ENCODE peak calls at places on chromosomes 6 and 20, in five cellular contexts. E, G, L, P and T are unnamed samples.

GRCh38 chr20:52269327-52269726 is 77.7 kb upstream of the ZFP64 start:
- DNase-seq in L (no peak), P (no peak), E (no peak), G (peak), T (no peak)

GRCh38 chr6:35080016-35080680 is 61.0 kb downstream of the TCP11 start:
- DNase-seq in P (no peak), E (no peak), L (peak), G (no peak), T (no peak)

GRCh38 chr6:138897031-138897430 is 91.0 kb downstream of the REPS1 start:
- DNase-seq in P (no peak), E (no peak), G (no peak), L (no peak), T (no peak)

GRCh38 chr20:6489361-6490154 is 277.9 kb upstream of the BMP2 start:
- DNase-seq in G (no peak), L (no peak), P (no peak), E (peak), T (no peak)

GRCh38 chr6:48535569-48535968 is 424.6 kb upstream of the PTCHD4 start:
- DNase-seq in E (no peak), G (peak), P (peak), L (no peak), T (no peak)

GRCh38 chr6:73413102-73413501 is 18.5 kb downstream of the DDX43 start:
- DNase-seq in P (no peak), G (no peak), L (no peak), E (no peak), T (no peak)

GRCh38 chr20:45935416-45936046 is 1.0 kb downstream of the PCIF1 start:
- DNase-seq in P (no peak), G (peak), L (no peak), E (no peak), T (no peak)

GRCh38 chr20:17610566-17611289 is 40.9 kb downstream of the DSTN start:
- DNase-seq in E (peak), L (no peak), P (no peak), G (no peak), T (peak)

GRCh38 chr6:35148167-35148741 is 7.1 kb upstream of the TCP11 start:
- DNase-seq in P (peak), G (peak), L (no peak), E (no peak), T (no peak)

GRCh38 chr6:130035211-130035610 is 16.8 kb downstream of the L3MBTL3 start:
- DNase-seq in E (no peak), P (peak), L (no peak), G (no peak), T (no peak)

GRCh38 chr6:132011582-132011981 is 60.4 kb upstream of the CCN2 start:
- DNase-seq in P (no peak), E (no peak), G (peak), L (no peak), T (no peak)

GRCh38 chr6:164415832-164416563 is 893.4 kb downstream of the C6orf118 start:
- DNase-seq in P (no peak), L (no peak), E (no peak), G (no peak), T (no peak)

GRCh38 chr6:6515691-6516607 is 72.6 kb upstream of the LY86 start:
- DNase-seq in G (no peak), P (no peak), L (no peak), E (no peak), T (no peak)

GRCh38 chr6:166744654-166745134 is 117.6 kb upstream of the RPS6KA2 start:
- DNase-seq in E (no peak), P (no peak), L (no peak), G (no peak), T (no peak)

GRCh38 chr20:14677455-14677854 is 340.0 kb upstream of the FLRT3 start:
- DNase-seq in L (no peak), P (no peak), G (no peak), E (no peak), T (no peak)

GRCh38 chr20:19647992-19648391 is 110.1 kb upstream of the RIN2 start:
- DNase-seq in G (no peak), L (no peak), P (no peak), E (no peak), T (no peak)

GRCh38 chr6:41785254-41785653 is 2.2 kb upstream of the TOMM6 start:
- DNase-seq in G (no peak), E (no peak), P (no peak), L (no peak), T (no peak)

GRCh38 chr6:53326372-53327016 is 22.3 kb downstream of the ELOVL5 start:
- DNase-seq in L (no peak), E (no peak), G (peak), P (peak), T (no peak)

GRCh38 chr6:37785002-37785687 is 34.4 kb upstream of the ZFAND3 start:
- DNase-seq in P (no peak), G (no peak), E (no peak), L (no peak), T (no peak)

GRCh38 chr6:162249907-162250642 is 477.5 kb downstream of the PRKN start:
- DNase-seq in G (no peak), L (no peak), E (no peak), P (no peak), T (no peak)

GRCh38 chr20:41268917-41269652 is 48.4 kb downstream of the ZHX3 start:
- DNase-seq in G (no peak), E (no peak), L (no peak), P (no peak), T (no peak)

GRCh38 chr6:76984572-76984971 is 478.7 kb downstream of the HTR1B start:
- DNase-seq in P (peak), L (no peak), E (no peak), G (peak), T (no peak)

GRCh38 chr6:39309942-39310531 is 4.2 kb downstream of the KCNK17 start:
- DNase-seq in G (peak), E (peak), L (peak), P (peak), T (peak)

GRCh38 chr6:163415176-163415619 is 680 bp downstream of the QKI start:
- DNase-seq in P (no peak), E (no peak), L (peak), G (no peak), T (peak)

GRCh38 chr6:108618623-108619152 is 58.0 kb downstream of the FOXO3 start:
- DNase-seq in G (no peak), P (no peak), L (no peak), E (no peak), T (no peak)

GRCh38 chr6:93048381-93048780 is 371.0 kb downstream of the EPHA7 start:
- DNase-seq in L (no peak), E (no peak), P (no peak), G (no peak), T (no peak)

GRCh38 chr6:131255911-131256310 is 120.6 kb downstream of the AKAP7 start:
- DNase-seq in E (no peak), G (no peak), L (no peak), P (peak), T (no peak)

GRCh38 chr6:16319813-16320532 is 81.6 kb downstream of the GMPR start:
- DNase-seq in E (peak), G (peak), P (peak), L (no peak), T (peak)

GRCh38 chr6:107115695-107116327 is 496 bp upstream of the BEND3 start:
- DNase-seq in P (peak), E (peak), G (no peak), L (peak), T (no peak)

GRCh38 chr20:48758206-48758820 is 69.5 kb downstream of the PREX1 start:
- DNase-seq in L (no peak), G (no peak), E (no peak), P (no peak), T (no peak)

GRCh38 chr6:158517038-158517437 is 42.9 kb upstream of the TMEM181 start:
- DNase-seq in P (no peak), L (no peak), G (no peak), E (no peak), T (no peak)

GRCh38 chr20:53708129-53708968 is 114.7 kb upstream of the ZNF217 start:
- DNase-seq in P (peak), L (no peak), E (no peak), G (peak), T (no peak)